ENCODE peak calls at places on chromosome 2, in four cellular contexts. One of them, this sample, is unnamed.

GRCh38 chr2:73339171-73339678 is 45.9 kb upstream of the EGR4 start:
- DNase-seq in pancreas: no peak
- DNase-seq in DND-41: no peak
- DNase-seq in lung: no peak
- DNase-seq in this sample: no peak

GRCh38 chr2:168614291-168615018 is 158.4 kb downstream of the CERS6 start:
- DNase-seq in DND-41: peak; percentile 8
- DNase-seq in pancreas: no peak
- DNase-seq in lung: no peak
- DNase-seq in this sample: no peak

GRCh38 chr2:185876234-185876633 is 137.6 kb downstream of the FSIP2 start:
- DNase-seq in lung: no peak
- DNase-seq in DND-41: no peak
- DNase-seq in pancreas: no peak
- DNase-seq in this sample: no peak

GRCh38 chr2:214902273-214902672 is 92.8 kb upstream of the BARD1 start:
- DNase-seq in DND-41: no peak
- DNase-seq in lung: no peak
- DNase-seq in pancreas: no peak
- DNase-seq in this sample: no peak

GRCh38 chr2:166167451-166167850 is 39.6 kb upstream of the SCN1A start:
- DNase-seq in pancreas: no peak
- DNase-seq in DND-41: no peak
- DNase-seq in lung: no peak
- DNase-seq in this sample: no peak

GRCh38 chr2:220510668-220511067 is 883.2 kb downstream of the SLC4A3 start:
- DNase-seq in lung: no peak
- DNase-seq in DND-41: no peak
- DNase-seq in pancreas: no peak
- DNase-seq in this sample: no peak

GRCh38 chr2:101617786-101618185 is 79.7 kb upstream of the MAP4K4 start:
- DNase-seq in DND-41: peak; percentile 60
- DNase-seq in lung: no peak
- DNase-seq in pancreas: no peak
- DNase-seq in this sample: no peak

GRCh38 chr2:69621440-69621839 is 22.1 kb downstream of the AAK1 start:
- DNase-seq in lung: no peak
- DNase-seq in DND-41: no peak
- DNase-seq in pancreas: no peak
- DNase-seq in this sample: no peak

GRCh38 chr2:206981739-206982336 is 42.5 kb downstream of the CPO start:
- DNase-seq in pancreas: peak; percentile 42
- DNase-seq in DND-41: peak; percentile 38
- DNase-seq in lung: peak; percentile 58
- DNase-seq in this sample: peak; percentile 72

GRCh38 chr2:187369471-187369870 is 78.6 kb downstream of the CALCRL start:
- DNase-seq in lung: no peak
- DNase-seq in DND-41: no peak
- DNase-seq in pancreas: no peak
- DNase-seq in this sample: no peak

GRCh38 chr2:189096769-189097447 is 82.7 kb downstream of the COL5A2 start:
- DNase-seq in lung: no peak
- DNase-seq in pancreas: no peak
- DNase-seq in DND-41: no peak
- DNase-seq in this sample: no peak

GRCh38 chr2:163713534-163714311 is 22.1 kb downstream of the FIGN start:
- DNase-seq in lung: no peak
- DNase-seq in pancreas: peak; percentile 37
- DNase-seq in DND-41: no peak
- DNase-seq in this sample: no peak

GRCh38 chr2:101387151-101387807 is at the start of gene CREG2:
- DNase-seq in lung: peak; percentile 47
- DNase-seq in DND-41: peak; percentile 46
- DNase-seq in pancreas: peak; percentile 65
- DNase-seq in this sample: no peak

GRCh38 chr2:151278487-151278886 is 11.0 kb downstream of the NMI start:
- DNase-seq in pancreas: no peak
- DNase-seq in lung: no peak
- DNase-seq in DND-41: no peak
- DNase-seq in this sample: no peak

GRCh38 chr2:27715318-27716165 is 51.9 kb downstream of the SLC4A1AP start:
- DNase-seq in lung: no peak
- DNase-seq in pancreas: no peak
- DNase-seq in DND-41: peak; percentile 10
- DNase-seq in this sample: peak; percentile 17

GRCh38 chr2:219656523-219656922 is 29.1 kb downstream of the SLC4A3 start:
- DNase-seq in lung: no peak
- DNase-seq in DND-41: no peak
- DNase-seq in pancreas: no peak
- DNase-seq in this sample: no peak

GRCh38 chr2:52253605-52254004 is 1221.7 kb upstream of the NRXN1 start:
- DNase-seq in pancreas: no peak
- DNase-seq in lung: no peak
- DNase-seq in DND-41: no peak
- DNase-seq in this sample: no peak

GRCh38 chr2:212843409-212844199 is 305.0 kb upstream of the ERBB4 start:
- DNase-seq in lung: no peak
- DNase-seq in DND-41: no peak
- DNase-seq in pancreas: no peak
- DNase-seq in this sample: no peak

GRCh38 chr2:152730591-152731333 is 12.3 kb downstream of the ARL6IP6 start:
- DNase-seq in DND-41: peak; percentile 72
- DNase-seq in pancreas: no peak
- DNase-seq in lung: no peak
- DNase-seq in this sample: no peak

GRCh38 chr2:37366773-37367172 is 22.3 kb downstream of the QPCT start:
- DNase-seq in DND-41: no peak
- DNase-seq in pancreas: no peak
- DNase-seq in lung: no peak
- DNase-seq in this sample: peak; percentile 2

GRCh38 chr2:198757069-198757468 is 700.7 kb downstream of the SATB2 start:
- DNase-seq in pancreas: no peak
- DNase-seq in lung: no peak
- DNase-seq in DND-41: no peak
- DNase-seq in this sample: no peak

GRCh38 chr2:172600644-172601043 is 44.8 kb downstream of the PDK1 start:
- DNase-seq in pancreas: no peak
- DNase-seq in lung: no peak
- DNase-seq in DND-41: no peak
- DNase-seq in this sample: no peak

GRCh38 chr2:101369100-101369499 is 18.2 kb downstream of the CREG2 start:
- DNase-seq in lung: no peak
- DNase-seq in pancreas: no peak
- DNase-seq in DND-41: no peak
- DNase-seq in this sample: no peak

GRCh38 chr2:200456567-200456966 is 53.3 kb downstream of the KCTD18 start:
- DNase-seq in lung: no peak
- DNase-seq in pancreas: no peak
- DNase-seq in DND-41: no peak
- DNase-seq in this sample: no peak

GRCh38 chr2:112541315-112542122 is 746 bp upstream of the POLR1B start:
- DNase-seq in pancreas: no peak
- DNase-seq in DND-41: peak; percentile 83
- DNase-seq in lung: peak; percentile 77
- DNase-seq in this sample: peak; percentile 93

GRCh38 chr2:168118733-168119518 is 128.5 kb downstream of the STK39 start:
- DNase-seq in DND-41: peak; percentile 15
- DNase-seq in pancreas: peak; percentile 30
- DNase-seq in lung: no peak
- DNase-seq in this sample: peak; percentile 15

GRCh38 chr2:223563462-223563861 is 38.7 kb downstream of the SCG2 start:
- DNase-seq in lung: no peak
- DNase-seq in pancreas: no peak
- DNase-seq in DND-41: no peak
- DNase-seq in this sample: no peak

GRCh38 chr2:45067859-45068642 is 58.8 kb upstream of the SIX2 start:
- DNase-seq in pancreas: no peak
- DNase-seq in lung: no peak
- DNase-seq in DND-41: no peak
- DNase-seq in this sample: no peak

GRCh38 chr2:18907508-18907907 is 318.1 kb upstream of the NT5C1B start:
- DNase-seq in lung: no peak
- DNase-seq in DND-41: no peak
- DNase-seq in pancreas: no peak
- DNase-seq in this sample: no peak

GRCh38 chr2:148577845-148578492 is 66.6 kb upstream of the EPC2 start:
- DNase-seq in pancreas: no peak
- DNase-seq in lung: no peak
- DNase-seq in DND-41: no peak
- DNase-seq in this sample: no peak

GRCh38 chr2:11827547-11827946 is 81.1 kb downstream of the LPIN1 start:
- DNase-seq in lung: no peak
- DNase-seq in pancreas: no peak
- DNase-seq in DND-41: no peak
- DNase-seq in this sample: no peak

GRCh38 chr2:11821705-11822104 is 75.3 kb downstream of the LPIN1 start:
- DNase-seq in lung: no peak
- DNase-seq in DND-41: no peak
- DNase-seq in pancreas: no peak
- DNase-seq in this sample: no peak

GRCh38 chr2:11824901-11825592 is 78.6 kb downstream of the LPIN1 start:
- DNase-seq in pancreas: no peak
- DNase-seq in DND-41: no peak
- DNase-seq in lung: no peak
- DNase-seq in this sample: no peak

GRCh38 chr2:11819235-11819729 is 72.8 kb downstream of the LPIN1 start:
- DNase-seq in lung: no peak
- DNase-seq in pancreas: no peak
- DNase-seq in DND-41: no peak
- DNase-seq in this sample: no peak

GRCh38 chr2:11822746-11823411 is 76.4 kb downstream of the LPIN1 start:
- DNase-seq in lung: no peak
- DNase-seq in pancreas: peak; percentile 83
- DNase-seq in DND-41: no peak
- DNase-seq in this sample: no peak
- H3K27ac ChIP-seq in lung: no peak overlapping the region
- H3K27ac ChIP-seq in pancreas: no peak overlapping the region
- H3K27ac ChIP-seq in DND-41: no peak overlapping the region
- H3K27ac ChIP-seq in this sample: no peak overlapping the region

GRCh38 chr2:62189196-62189595 is 6.7 kb upstream of the B3GNT2 start:
- DNase-seq in DND-41: no peak
- DNase-seq in pancreas: peak; percentile 54
- DNase-seq in lung: no peak
- DNase-seq in this sample: no peak
- H3K27ac ChIP-seq in DND-41: no peak overlapping the region
- H3K27ac ChIP-seq in pancreas: peak overlapping the region; percentile 7
- H3K27ac ChIP-seq in lung: no peak overlapping the region
- H3K27ac ChIP-seq in this sample: no peak overlapping the region

GRCh38 chr2:217687771-217688170 is 315.0 kb downstream of the TNS1 start:
- DNase-seq in pancreas: no peak
- DNase-seq in DND-41: no peak
- DNase-seq in lung: no peak
- DNase-seq in this sample: no peak
- H3K27ac ChIP-seq in pancreas: no peak overlapping the region
- H3K27ac ChIP-seq in DND-41: no peak overlapping the region
- H3K27ac ChIP-seq in lung: no peak overlapping the region
- H3K27ac ChIP-seq in this sample: no peak overlapping the region

DNA sequence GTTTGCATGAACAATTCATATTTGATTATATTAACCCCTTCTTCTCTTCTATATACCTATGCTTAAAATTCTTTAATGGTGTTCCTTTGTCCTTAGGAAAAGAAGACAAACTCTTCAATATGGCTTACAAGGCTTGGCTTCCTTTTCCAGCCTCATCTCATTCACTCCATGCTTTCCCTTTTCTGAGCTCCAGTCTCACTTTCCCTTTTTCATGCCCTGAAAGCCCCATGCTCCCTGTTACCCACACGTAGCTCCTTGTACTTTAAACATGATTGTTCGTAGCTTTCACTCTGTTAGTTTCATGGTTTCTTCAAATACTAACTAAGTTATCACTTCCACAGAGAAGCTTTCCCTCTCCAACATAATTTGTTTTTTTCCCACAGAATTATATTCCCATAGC is 161.3 kb downstream of the UBE2E3 start:
- DNase-seq in pancreas: no peak
- DNase-seq in lung: no peak
- DNase-seq in DND-41: no peak
- DNase-seq in this sample: no peak
- H3K27ac ChIP-seq in pancreas: no peak overlapping the region
- H3K27ac ChIP-seq in lung: no peak overlapping the region
- H3K27ac ChIP-seq in DND-41: no peak overlapping the region
- H3K27ac ChIP-seq in this sample: no peak overlapping the region

DNA sequence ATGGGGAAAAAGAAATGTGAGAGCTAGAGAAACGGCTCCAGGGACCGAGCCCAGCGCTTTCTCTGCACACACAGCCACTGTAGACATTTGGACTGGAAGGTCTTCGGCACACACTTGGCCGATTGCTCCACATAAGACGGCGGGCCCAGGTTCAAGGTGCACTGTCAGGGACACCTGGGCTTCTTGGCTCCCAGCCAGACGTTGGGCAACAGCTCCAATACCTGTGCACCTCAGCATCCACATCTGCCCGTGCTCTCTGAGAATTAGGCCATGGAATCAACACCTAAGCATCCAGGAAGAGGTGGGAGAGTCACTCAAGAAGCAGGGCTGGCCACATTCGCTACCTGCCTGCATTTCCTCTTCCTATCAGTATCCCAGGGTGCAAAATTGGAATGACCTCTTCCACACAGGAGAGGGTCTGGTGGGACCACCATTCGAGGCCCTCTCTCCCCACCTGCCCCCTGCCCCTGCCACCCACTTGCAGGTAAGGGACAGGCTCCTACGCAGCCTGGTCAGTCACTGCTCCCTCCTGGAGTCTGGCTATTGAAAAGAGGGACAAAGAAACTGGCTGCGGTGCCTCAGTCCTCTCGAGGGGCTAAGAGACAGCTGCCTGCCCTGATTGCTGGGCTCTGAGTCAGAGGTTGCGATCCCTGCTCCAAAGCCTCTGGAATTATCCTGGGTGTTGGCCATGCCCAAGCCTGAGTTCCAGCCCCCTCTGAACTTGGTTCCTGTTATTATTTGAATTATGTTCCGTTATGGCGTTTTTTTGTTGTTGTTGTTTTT is 40.1 kb upstream of the TAF1B start:
- DNase-seq in pancreas: peak; percentile 88
- DNase-seq in lung: no peak
- DNase-seq in DND-41: no peak
- DNase-seq in this sample: no peak
- H3K27ac ChIP-seq in pancreas: no peak overlapping the region
- H3K27ac ChIP-seq in lung: no peak overlapping the region
- H3K27ac ChIP-seq in DND-41: no peak overlapping the region
- H3K27ac ChIP-seq in this sample: no peak overlapping the region

GRCh38 chr2:55116966-55117365 is 66.7 kb upstream of the RTN4 start:
- DNase-seq in DND-41: no peak
- DNase-seq in lung: no peak
- DNase-seq in pancreas: no peak
- DNase-seq in this sample: no peak

GRCh38 chr2:55119711-55120487 is 69.6 kb upstream of the RTN4 start:
- DNase-seq in pancreas: no peak
- DNase-seq in DND-41: no peak
- DNase-seq in lung: no peak
- DNase-seq in this sample: no peak

GRCh38 chr2:55116598-55116964 is 66.3 kb upstream of the RTN4 start:
- DNase-seq in lung: no peak
- DNase-seq in pancreas: no peak
- DNase-seq in DND-41: no peak
- DNase-seq in this sample: no peak

GRCh38 chr2:55120634-55121359 is 70.5 kb upstream of the RTN4 start:
- DNase-seq in pancreas: no peak
- DNase-seq in DND-41: no peak
- DNase-seq in lung: no peak
- DNase-seq in this sample: no peak

GRCh38 chr2:55118643-55119065 is 68.4 kb upstream of the RTN4 start:
- DNase-seq in lung: no peak
- DNase-seq in DND-41: no peak
- DNase-seq in pancreas: no peak
- DNase-seq in this sample: no peak
- H3K27ac ChIP-seq in lung: peak overlapping the region; percentile 33
- H3K27ac ChIP-seq in DND-41: no peak overlapping the region
- H3K27ac ChIP-seq in pancreas: no peak overlapping the region
- H3K27ac ChIP-seq in this sample: peak overlapping the region; percentile 97